ENCODE peak calls at places on chromosome 2, in four cellular contexts. H is testis, N is astrocyte, C is fibroblast of the aortic adventitia. X is an unnamed sample.

GRCh38 chr2:106159867-106160785 is 34.0 kb downstream of the UXS1 start:
- DNase-seq in H (no peak), N (no peak), C (no peak), X (no peak)

GRCh38 chr2:72825271-72826155 is at the start of gene EXOC6B:
- DNase-seq in H (peak; percentile 96), N (peak; percentile 79), C (peak; percentile 89), X (peak; percentile 74)

GRCh38 chr2:100801402-100801801 is 18.5 kb upstream of the NPAS2 start:
- DNase-seq in H (no peak), N (no peak), C (no peak), X (peak; percentile 35)

GRCh38 chr2:240913810-240914644 is 7.9 kb downstream of the CROCC2 start:
- DNase-seq in H (peak; percentile 82), N (peak; percentile 66), C (peak; percentile 79), X (no peak)

GRCh38 chr2:167646557-167646956 is 600.8 kb downstream of the STK39 start:
- DNase-seq in H (no peak), N (no peak), C (no peak), X (no peak)

GRCh38 chr2:7773362-7773973 is 856.3 kb downstream of the RNF144A start:
- DNase-seq in H (peak; percentile 80), N (peak; percentile 38), C (peak; percentile 24), X (peak; percentile 25)

GRCh38 chr2:153870308-153870707 is 1.4 kb upstream of the GALNT13 start:
- DNase-seq in H (no peak), N (no peak), C (no peak), X (no peak)

GRCh38 chr2:30422437-30422805 is 24.6 kb upstream of the LCLAT1 start:
- DNase-seq in H (no peak), N (no peak), C (no peak), X (no peak)

GRCh38 chr2:151777487-151777886 is 43.2 kb upstream of the NEB start:
- DNase-seq in H (no peak), N (no peak), C (no peak), X (no peak)

GRCh38 chr2:113876503-113877387 is 13.1 kb upstream of the ACTR3 start:
- DNase-seq in H (peak; percentile 41), N (peak; percentile 58), C (no peak), X (no peak)

GRCh38 chr2:24616606-24617005 is 125.6 kb downstream of the NCOA1 start:
- DNase-seq in H (no peak), N (no peak), C (no peak), X (no peak)

GRCh38 chr2:235595420-235596010 is 101.7 kb downstream of the AGAP1 start:
- DNase-seq in H (peak; percentile 81), N (peak; percentile 51), C (peak; percentile 89), X (peak; percentile 66)

GRCh38 chr2:220469201-220469600 is 841.8 kb downstream of the SLC4A3 start:
- DNase-seq in H (no peak), N (peak; percentile 60), C (peak; percentile 56), X (peak; percentile 60)

GRCh38 chr2:220476877-220477276 is 849.4 kb downstream of the SLC4A3 start:
- DNase-seq in H (no peak), N (no peak), C (no peak), X (no peak)

GRCh38 chr2:220478305-220479058 is 851.1 kb downstream of the SLC4A3 start:
- DNase-seq in H (no peak), N (no peak), C (no peak), X (no peak)

GRCh38 chr2:220473611-220474010 is 846.2 kb downstream of the SLC4A3 start:
- DNase-seq in H (no peak), N (no peak), C (peak; percentile 74), X (peak; percentile 50)
- TF ChIP-seq CTCF in H (no peak), N (no peak), C (no peak), X (no peak)

GRCh38 chr2:226306969-226307368 is 492.7 kb downstream of the IRS1 start:
- DNase-seq in H (no peak), N (no peak), C (no peak), X (no peak)
- TF ChIP-seq CTCF in H (no peak), N (no peak), C (no peak), X (no peak)

GRCh38 chr2:120715941-120716340 is 19.7 kb upstream of the GLI2 start:
- DNase-seq in H (peak; percentile 29), N (no peak), C (no peak), X (no peak)
- TF ChIP-seq CTCF in H (no peak), N (no peak), C (no peak), X (no peak)

GRCh38 chr2:35871672-35872071 is 483.9 kb upstream of the CRIM1 start:
- DNase-seq in H (no peak), N (no peak), C (no peak), X (no peak)
- TF ChIP-seq CTCF in H (no peak), N (peak; percentile 3), C (no peak), X (peak; percentile 42)

DNA sequence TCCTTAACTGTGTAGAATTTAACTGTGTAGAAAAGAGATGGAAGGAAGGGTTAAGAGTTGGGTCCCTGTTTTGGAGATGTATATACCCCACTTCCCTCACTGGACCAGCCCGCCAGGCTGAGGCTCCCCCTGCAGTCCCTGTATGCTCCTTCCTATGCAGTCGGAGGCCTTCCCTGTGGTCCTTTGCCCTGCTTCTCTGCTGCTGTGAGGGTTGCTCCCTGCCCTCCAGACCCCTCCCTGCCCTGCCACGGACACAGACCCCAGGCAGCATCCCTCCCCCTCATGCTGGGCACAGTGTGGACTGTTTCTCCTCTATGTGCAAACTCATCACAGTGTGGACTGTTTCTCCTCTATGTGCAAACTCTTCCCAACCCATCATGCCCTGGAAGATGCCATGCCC is 88.7 kb downstream of the TGOLN2 start:
- DNase-seq in H (no peak), N (no peak), C (no peak), X (no peak)
- TF ChIP-seq CTCF in H (no peak), N (no peak), C (no peak), X (no peak)

DNA sequence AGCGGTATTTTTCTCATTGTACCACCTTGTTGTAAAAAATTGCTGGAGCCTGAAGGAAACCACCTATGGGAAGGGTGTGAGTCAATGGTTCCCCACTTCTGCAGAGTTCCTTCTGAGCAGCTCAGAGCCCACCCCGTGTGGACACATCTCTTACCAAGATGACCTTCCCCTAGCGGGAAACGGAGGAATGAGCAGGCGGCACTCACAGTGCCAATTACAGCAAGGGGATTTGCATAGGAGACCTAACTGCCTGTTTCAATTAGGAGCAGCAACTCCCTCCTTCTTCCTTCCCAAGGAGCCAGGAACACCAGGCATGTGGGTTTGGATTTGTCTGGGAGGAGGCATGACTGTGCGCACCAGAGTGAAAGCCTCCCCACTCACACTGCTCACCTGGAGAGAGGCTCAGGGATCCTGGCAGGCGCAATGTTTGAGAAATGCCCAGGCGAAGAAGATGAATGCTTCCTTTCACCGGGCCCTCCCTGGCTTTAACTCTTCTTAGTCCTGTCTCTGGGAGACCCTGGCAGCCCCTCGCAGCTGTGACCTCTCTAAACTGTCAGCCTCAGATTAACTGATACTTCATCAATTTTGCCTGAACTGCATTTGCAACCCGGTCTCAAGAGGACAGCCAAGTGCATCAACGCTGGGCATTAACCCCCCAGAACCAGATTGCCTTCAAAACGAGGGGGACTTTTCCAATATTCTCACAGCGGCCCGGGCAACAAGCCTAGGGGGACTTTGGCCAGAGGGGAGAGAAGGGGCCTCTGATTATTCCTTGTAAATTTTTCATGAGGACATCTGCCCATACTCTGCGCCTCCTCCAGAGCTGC is 94.0 kb downstream of the CMPK2 start:
- DNase-seq in H (no peak), N (no peak), C (no peak), X (no peak)
- TF ChIP-seq CTCF in H (no peak), N (no peak), C (no peak), X (no peak)

DNA sequence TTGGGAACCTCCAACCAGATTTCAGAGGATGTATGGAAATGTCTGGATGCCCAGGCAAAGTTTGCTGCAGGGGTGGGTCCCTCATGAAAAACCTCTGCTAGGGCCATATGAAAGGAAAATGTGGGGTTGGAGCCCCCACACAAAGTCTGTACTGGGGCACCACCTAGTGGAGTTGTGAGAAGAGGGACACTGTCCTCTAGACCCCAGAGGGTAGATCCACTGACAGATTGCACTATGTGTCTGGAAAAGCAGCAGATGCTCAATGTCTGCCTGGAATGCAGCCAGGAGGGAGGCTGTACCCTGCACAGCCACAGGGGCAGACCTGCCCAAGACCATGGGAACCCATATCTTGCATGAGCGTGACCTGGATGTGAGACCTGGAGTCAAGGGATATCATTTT is 573.7 kb upstream of the NXPH2 start:
- DNase-seq in H (no peak), N (no peak), C (no peak), X (no peak)
- TF ChIP-seq CTCF in H (no peak), N (no peak), C (no peak), X (no peak)

X was measured in HFFc6.